ENCODE peak calls at places on chromosomes 2 and 18, in six cellular contexts. W is IMR-90, N is neuronal stem cell, V is mesenchymal stem cell, S is H1, I is trophoblast cell. Y is an unnamed sample.
A peak's percentile ranks its signal among the peaks of the same experiment; 100 is the strongest.

GRCh38 chr2:9984861-9985480 is 33.5 kb downstream of the GRHL1 start:
- DNase-seq in W (peak; percentile 63), N (no peak), V (peak; percentile 58), S (no peak), I (peak; percentile 95), Y (no peak)

GRCh38 chr18:25133879-25134278 is 218.1 kb downstream of the ZNF521 start:
- DNase-seq in W (no peak), N (no peak), V (no peak), S (no peak), I (no peak), Y (no peak)

GRCh38 chr2:144643537-144644336 is 123.8 kb upstream of the ZEB2 start:
- DNase-seq in W (no peak), N (no peak), V (no peak), S (no peak), I (no peak), Y (no peak)

GRCh38 chr2:16713011-16713423 is 47.4 kb upstream of the CYRIA start:
- DNase-seq in W (no peak), N (no peak), V (no peak), S (no peak), I (no peak), Y (no peak)

GRCh38 chr2:162241571-162241970 is 1.7 kb downstream of the FAP start:
- DNase-seq in W (no peak), N (no peak), V (no peak), S (no peak), I (peak; percentile 27), Y (no peak)

GRCh38 chr18:23238152-23238531 is 102.9 kb downstream of the CABLES1 start:
- DNase-seq in W (peak; percentile 60), N (no peak), V (peak; percentile 29), S (no peak), I (peak; percentile 54), Y (no peak)

GRCh38 chr18:66316708-66317107 is 287.2 kb downstream of the CDH19 start:
- DNase-seq in W (no peak), N (peak; percentile 17), V (peak; percentile 0), S (no peak), I (peak; percentile 22), Y (no peak)

GRCh38 chr2:84827978-84828575 is 52.8 kb downstream of the TRABD2A start:
- DNase-seq in W (no peak), N (no peak), V (no peak), S (no peak), I (no peak), Y (no peak)

GRCh38 chr2:163664610-163665009 is 71.2 kb downstream of the FIGN start:
- DNase-seq in W (peak; percentile 83), N (no peak), V (peak; percentile 94), S (no peak), I (no peak), Y (no peak)

GRCh38 chr2:28613616-28614501 is 118.0 kb downstream of the PLB1 start:
- DNase-seq in W (peak; percentile 92), N (no peak), V (peak; percentile 85), S (no peak), I (peak; percentile 40), Y (no peak)

GRCh38 chr2:241179894-241180293 is 8.6 kb upstream of the ANO7 start:
- DNase-seq in W (peak; percentile 36), N (no peak), V (no peak), S (no peak), I (no peak), Y (no peak)

GRCh38 chr2:52084760-52085159 is 1052.8 kb upstream of the NRXN1 start:
- DNase-seq in W (peak; percentile 43), N (no peak), V (peak; percentile 3), S (no peak), I (no peak), Y (no peak)

GRCh38 chr18:22285299-22286140 is 116.1 kb downstream of the GATA6 start:
- DNase-seq in W (no peak), N (no peak), V (no peak), S (no peak), I (peak; percentile 12), Y (no peak)

GRCh38 chr18:79927597-79928562 is 23.6 kb downstream of the SLC66A2 start:
- DNase-seq in W (no peak), N (no peak), V (no peak), S (peak; percentile 41), I (no peak), Y (peak; percentile 24)
- H4K91ac ChIP-seq in W (no peak overlapping the region), N (no peak overlapping the region), V (no peak overlapping the region), S (no peak overlapping the region), I (no peak overlapping the region), Y (no peak overlapping the region)

GRCh38 chr18:36673452-36673851 is 155.3 kb downstream of the TPGS2 start:
- DNase-seq in W (no peak), N (no peak), V (no peak), S (no peak), I (no peak), Y (no peak)
- H3K9ac ChIP-seq in W (no peak overlapping the region), N (no peak overlapping the region), V (peak overlapping the region; percentile 89), S (no peak overlapping the region), I (no peak overlapping the region), Y (no peak overlapping the region)

GRCh38 chr2:36698978-36699377 is 2.5 kb downstream of the VIT start:
- DNase-seq in W (no peak), N (no peak), V (no peak), S (no peak), I (peak; percentile 53), Y (no peak)
- H4K91ac ChIP-seq in W (no peak overlapping the region), N (no peak overlapping the region), V (no peak overlapping the region), S (no peak overlapping the region), I (no peak overlapping the region), Y (no peak overlapping the region)

DNA sequence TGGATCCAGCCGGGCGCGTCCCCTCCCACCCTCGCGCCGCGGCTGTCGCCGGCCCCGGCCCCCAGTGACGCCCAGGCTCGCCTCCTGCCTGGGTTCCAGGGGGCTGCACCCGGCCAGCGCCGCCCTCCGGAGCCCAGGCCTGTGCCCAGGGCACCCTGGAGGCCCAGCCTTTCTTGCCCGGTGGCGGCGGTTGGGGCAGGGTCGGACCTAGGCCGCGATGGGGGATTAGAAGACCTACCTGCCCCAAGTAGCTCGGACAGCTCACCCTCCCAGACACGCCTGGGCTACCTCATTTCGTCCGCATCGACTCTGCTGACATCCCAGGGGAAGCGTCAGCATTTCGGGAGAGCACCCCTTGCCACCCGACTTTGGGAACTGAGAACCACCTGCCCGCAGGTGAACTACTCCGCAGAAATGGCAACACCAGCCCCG is 727 bp upstream of the ARL4C start:
- DNase-seq in W (no peak), N (no peak), V (no peak), S (no peak), I (no peak), Y (peak; percentile 52)
- H3K9ac ChIP-seq in W (no peak overlapping the region), N (peak overlapping the region; percentile 75), V (peak overlapping the region; percentile 32), S (peak overlapping the region; percentile 78), I (no peak overlapping the region), Y (no peak overlapping the region)

GRCh38 chr2:233234996-233235395 is 16.5 kb upstream of the ATG16L1 start:
- DNase-seq in W (no peak), N (no peak), V (no peak), S (no peak), I (peak; percentile 96), Y (no peak)
- H4K91ac ChIP-seq in W (no peak overlapping the region), N (no peak overlapping the region), V (no peak overlapping the region), S (no peak overlapping the region), I (no peak overlapping the region), Y (no peak overlapping the region)

DNA sequence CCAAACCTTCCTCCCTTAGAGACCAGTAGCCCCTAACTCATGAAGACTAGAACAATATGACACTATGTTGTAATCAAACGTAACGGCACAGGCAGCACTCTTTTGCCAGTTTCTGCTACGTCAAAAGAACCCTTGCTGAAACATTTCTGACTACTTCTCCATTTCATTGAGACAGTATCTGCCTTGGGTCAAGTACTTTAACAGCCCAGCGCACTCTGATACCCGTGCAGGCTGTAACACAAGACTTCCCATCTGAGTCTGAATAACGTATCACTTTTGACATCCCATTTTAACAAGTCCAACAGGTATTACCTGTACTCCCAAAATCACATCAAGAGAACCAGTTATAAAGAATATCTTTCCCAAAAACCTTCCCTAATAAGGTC is 38.4 kb downstream of the TBC1D8 start:
- DNase-seq in W (no peak), N (no peak), V (no peak), S (no peak), I (peak; percentile 73), Y (no peak)
- H3K9ac ChIP-seq in W (no peak overlapping the region), N (no peak overlapping the region), V (peak overlapping the region; percentile 72), S (no peak overlapping the region), I (no peak overlapping the region), Y (no peak overlapping the region)

GRCh38 chr18:939958-940357 is 35.3 kb downstream of the ADCYAP1 start:
- DNase-seq in W (no peak), N (no peak), V (no peak), S (no peak), I (no peak), Y (no peak)

GRCh38 chr18:939167-939566 is 34.5 kb downstream of the ADCYAP1 start:
- DNase-seq in W (no peak), N (no peak), V (no peak), S (no peak), I (peak; percentile 85), Y (no peak)

GRCh38 chr18:941331-941730 is 36.7 kb downstream of the ADCYAP1 start:
- DNase-seq in W (no peak), N (no peak), V (no peak), S (no peak), I (no peak), Y (no peak)

GRCh38 chr18:934518-935123 is 29.9 kb downstream of the ADCYAP1 start:
- DNase-seq in W (no peak), N (no peak), V (no peak), S (no peak), I (no peak), Y (no peak)

DNA sequence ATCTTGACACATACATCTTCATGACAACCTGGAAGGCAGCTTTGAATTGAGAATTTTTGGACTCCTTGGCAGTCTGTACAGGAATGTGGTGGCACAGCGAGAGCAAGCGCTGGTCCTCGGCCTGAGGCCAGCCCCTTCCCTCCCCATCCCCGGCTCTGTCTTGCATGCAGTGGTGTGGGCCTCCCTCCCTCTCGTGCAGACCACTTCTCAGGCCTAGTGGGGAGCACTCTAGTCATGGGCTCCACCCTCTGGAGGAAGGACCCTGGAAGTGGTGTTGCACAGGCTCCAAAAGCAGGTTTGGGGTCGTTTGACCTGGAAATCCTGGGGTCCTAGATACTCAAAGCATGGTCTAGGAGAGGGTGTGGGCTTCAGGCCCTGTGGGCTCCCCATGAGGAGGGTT is 32.3 kb downstream of the ADCYAP1 start:
- DNase-seq in W (no peak), N (no peak), V (no peak), S (no peak), I (no peak), Y (no peak)
- H4K91ac ChIP-seq in W (no peak overlapping the region), N (no peak overlapping the region), V (no peak overlapping the region), S (no peak overlapping the region), I (no peak overlapping the region), Y (no peak overlapping the region)

Y was measured in H9.